ENCODE peak calls at places on chromosomes 6 and 20, in five cellular contexts. One of them, this sample, is unnamed.

GRCh38 chr20:63312268-63312667 is 19.3 kb downstream of the COL20A1 start:
- DNase-seq in left ventricle myocardium inferior: peak; percentile 8
- DNase-seq in hepatocyte: no peak
- DNase-seq in NT2/D1: no peak
- DNase-seq in upper lobe of right lung: no peak
- DNase-seq in this sample: no peak

GRCh38 chr6:151784441-151785214 is 22.9 kb upstream of the ESR1 start:
- DNase-seq in left ventricle myocardium inferior: no peak
- DNase-seq in hepatocyte: no peak
- DNase-seq in NT2/D1: no peak
- DNase-seq in upper lobe of right lung: no peak
- DNase-seq in this sample: no peak

GRCh38 chr6:127554435-127555006 is 22.5 kb upstream of the C6orf58 start:
- DNase-seq in left ventricle myocardium inferior: no peak
- DNase-seq in hepatocyte: peak; percentile 12
- DNase-seq in NT2/D1: no peak
- DNase-seq in upper lobe of right lung: no peak
- DNase-seq in this sample: no peak

GRCh38 chr6:107061125-107062020 is 33.4 kb downstream of the MTRES1 start:
- DNase-seq in left ventricle myocardium inferior: no peak
- DNase-seq in hepatocyte: no peak
- DNase-seq in NT2/D1: no peak
- DNase-seq in upper lobe of right lung: no peak
- DNase-seq in this sample: no peak

GRCh38 chr6:20946037-20946436 is 411.8 kb downstream of the CDKAL1 start:
- DNase-seq in left ventricle myocardium inferior: no peak
- DNase-seq in hepatocyte: no peak
- DNase-seq in NT2/D1: no peak
- DNase-seq in upper lobe of right lung: no peak
- DNase-seq in this sample: no peak

GRCh38 chr6:150417899-150418824 is 49.4 kb downstream of the IYD start:
- DNase-seq in left ventricle myocardium inferior: no peak
- DNase-seq in hepatocyte: peak; percentile 84
- DNase-seq in NT2/D1: no peak
- DNase-seq in upper lobe of right lung: no peak
- DNase-seq in this sample: no peak

GRCh38 chr6:104325341-104326172 is 534.2 kb downstream of the HACE1 start:
- DNase-seq in left ventricle myocardium inferior: no peak
- DNase-seq in hepatocyte: peak; percentile 51
- DNase-seq in NT2/D1: no peak
- DNase-seq in upper lobe of right lung: no peak
- DNase-seq in this sample: no peak

GRCh38 chr6:72425003-72425681 is 196.7 kb upstream of the KCNQ5 start:
- DNase-seq in left ventricle myocardium inferior: no peak
- DNase-seq in hepatocyte: no peak
- DNase-seq in NT2/D1: no peak
- DNase-seq in upper lobe of right lung: no peak
- DNase-seq in this sample: no peak

GRCh38 chr6:152378154-152378553 is 259.0 kb downstream of the SYNE1 start:
- DNase-seq in left ventricle myocardium inferior: no peak
- DNase-seq in hepatocyte: no peak
- DNase-seq in NT2/D1: no peak
- DNase-seq in upper lobe of right lung: no peak
- DNase-seq in this sample: no peak

GRCh38 chr6:47484616-47485015 is 7.0 kb downstream of the CD2AP start:
- DNase-seq in left ventricle myocardium inferior: no peak
- DNase-seq in hepatocyte: peak; percentile 16
- DNase-seq in NT2/D1: no peak
- DNase-seq in upper lobe of right lung: no peak
- DNase-seq in this sample: no peak

GRCh38 chr6:18307006-18307405 is 42.7 kb upstream of the DEK start:
- DNase-seq in left ventricle myocardium inferior: no peak
- DNase-seq in hepatocyte: no peak
- DNase-seq in NT2/D1: no peak
- DNase-seq in upper lobe of right lung: no peak
- DNase-seq in this sample: no peak

GRCh38 chr6:17278289-17279061 is 2.7 kb upstream of the RBM24 start:
- DNase-seq in left ventricle myocardium inferior: no peak
- DNase-seq in hepatocyte: no peak
- DNase-seq in NT2/D1: no peak
- DNase-seq in upper lobe of right lung: no peak
- DNase-seq in this sample: no peak

GRCh38 chr20:64111841-64112641 is 4.7 kb upstream of the NPBWR2 start:
- DNase-seq in left ventricle myocardium inferior: peak; percentile 7
- DNase-seq in hepatocyte: no peak
- DNase-seq in NT2/D1: no peak
- DNase-seq in upper lobe of right lung: peak; percentile 61
- DNase-seq in this sample: peak; percentile 33

GRCh38 chr6:108650781-108651180 is 90.1 kb downstream of the FOXO3 start:
- DNase-seq in left ventricle myocardium inferior: no peak
- DNase-seq in hepatocyte: no peak
- DNase-seq in NT2/D1: no peak
- DNase-seq in upper lobe of right lung: no peak
- DNase-seq in this sample: no peak

GRCh38 chr6:69022991-69023390 is 387.9 kb downstream of the ADGRB3 start:
- DNase-seq in left ventricle myocardium inferior: no peak
- DNase-seq in hepatocyte: no peak
- DNase-seq in NT2/D1: no peak
- DNase-seq in upper lobe of right lung: no peak
- DNase-seq in this sample: no peak

GRCh38 chr20:5164645-5165399 is 38.0 kb downstream of the CDS2 start:
- DNase-seq in left ventricle myocardium inferior: no peak
- DNase-seq in hepatocyte: no peak
- DNase-seq in NT2/D1: no peak
- DNase-seq in upper lobe of right lung: no peak
- DNase-seq in this sample: no peak

GRCh38 chr6:121879149-121879548 is 443.7 kb downstream of the GJA1 start:
- DNase-seq in left ventricle myocardium inferior: no peak
- DNase-seq in hepatocyte: no peak
- DNase-seq in NT2/D1: no peak
- DNase-seq in upper lobe of right lung: no peak
- DNase-seq in this sample: no peak

GRCh38 chr6:81767163-81768000 is 14.9 kb upstream of the TENT5A start:
- DNase-seq in left ventricle myocardium inferior: no peak
- DNase-seq in hepatocyte: no peak
- DNase-seq in NT2/D1: no peak
- DNase-seq in upper lobe of right lung: no peak
- DNase-seq in this sample: no peak

GRCh38 chr6:111642463-111643158 is 36.9 kb upstream of the TRAF3IP2 start:
- DNase-seq in left ventricle myocardium inferior: peak; percentile 65
- DNase-seq in hepatocyte: peak; percentile 74
- DNase-seq in NT2/D1: peak; percentile 28
- DNase-seq in upper lobe of right lung: peak; percentile 75
- DNase-seq in this sample: no peak

GRCh38 chr20:9989066-9989724 is 45.6 kb upstream of the ANKEF1 start:
- DNase-seq in left ventricle myocardium inferior: no peak
- DNase-seq in hepatocyte: no peak
- DNase-seq in NT2/D1: no peak
- DNase-seq in upper lobe of right lung: no peak
- DNase-seq in this sample: no peak

GRCh38 chr6:71043902-71044301 is 87.0 kb upstream of the B3GAT2 start:
- DNase-seq in left ventricle myocardium inferior: no peak
- DNase-seq in hepatocyte: no peak
- DNase-seq in NT2/D1: no peak
- DNase-seq in upper lobe of right lung: no peak
- DNase-seq in this sample: no peak

GRCh38 chr6:90290991-90291390 is 5.7 kb downstream of the BACH2 start:
- DNase-seq in left ventricle myocardium inferior: no peak
- DNase-seq in hepatocyte: no peak
- DNase-seq in NT2/D1: no peak
- DNase-seq in upper lobe of right lung: no peak
- DNase-seq in this sample: no peak

GRCh38 chr20:23147964-23148720 is 62.0 kb upstream of the CD93 start:
- DNase-seq in left ventricle myocardium inferior: no peak
- DNase-seq in hepatocyte: peak; percentile 63
- DNase-seq in NT2/D1: no peak
- DNase-seq in upper lobe of right lung: peak; percentile 71
- DNase-seq in this sample: peak; percentile 89

GRCh38 chr6:96702626-96703025 is 134.7 kb downstream of the GPR63 start:
- DNase-seq in left ventricle myocardium inferior: no peak
- DNase-seq in hepatocyte: no peak
- DNase-seq in NT2/D1: no peak
- DNase-seq in upper lobe of right lung: no peak
- DNase-seq in this sample: no peak

GRCh38 chr20:36149469-36149868 is 5.1 kb upstream of the EPB41L1 start:
- DNase-seq in left ventricle myocardium inferior: peak; percentile 77
- DNase-seq in hepatocyte: no peak
- DNase-seq in NT2/D1: no peak
- DNase-seq in upper lobe of right lung: no peak
- DNase-seq in this sample: peak; percentile 88

GRCh38 chr20:48846516-48847492 is 19.0 kb upstream of the PREX1 start:
- DNase-seq in left ventricle myocardium inferior: no peak
- DNase-seq in hepatocyte: no peak
- DNase-seq in NT2/D1: no peak
- DNase-seq in upper lobe of right lung: no peak
- DNase-seq in this sample: no peak

GRCh38 chr6:121666809-121667208 is 231.4 kb downstream of the GJA1 start:
- DNase-seq in left ventricle myocardium inferior: no peak
- DNase-seq in hepatocyte: peak; percentile 62
- DNase-seq in NT2/D1: no peak
- DNase-seq in upper lobe of right lung: no peak
- DNase-seq in this sample: no peak

DNA sequence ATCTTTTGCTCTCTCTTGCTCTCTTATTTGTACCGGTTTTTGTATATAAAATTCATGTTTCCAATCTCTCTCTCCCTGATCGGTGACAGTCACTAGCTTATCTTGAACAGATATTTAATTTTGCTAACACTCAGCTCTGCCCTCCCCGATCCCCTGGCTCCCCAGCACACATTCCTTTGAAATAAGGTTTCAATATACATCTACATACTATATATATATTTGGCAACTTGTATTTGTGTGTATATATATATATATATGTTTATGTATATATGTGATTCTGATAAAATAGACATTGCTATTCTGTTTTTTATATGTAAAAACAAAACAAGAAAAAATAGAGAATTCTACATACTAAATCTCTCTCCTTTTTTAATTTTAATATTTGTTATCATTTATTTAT is 15.9 kb downstream of the VEGFA start:
- DNase-seq in left ventricle myocardium inferior: no peak
- DNase-seq in hepatocyte: no peak
- DNase-seq in NT2/D1: no peak
- DNase-seq in upper lobe of right lung: no peak
- DNase-seq in this sample: no peak
- H3K36me3 ChIP-seq in left ventricle myocardium inferior: peaks cover 52% of the 10 kb centered on the region
- H3K36me3 ChIP-seq in hepatocyte: no peaks in the 10 kb centered on the region
- H3K36me3 ChIP-seq in NT2/D1: peaks cover 50% of the 10 kb centered on the region
- H3K36me3 ChIP-seq in upper lobe of right lung: peaks cover 45% of the 10 kb centered on the region
- H3K36me3 ChIP-seq in this sample: peaks cover 2% of the 10 kb centered on the region

DNA sequence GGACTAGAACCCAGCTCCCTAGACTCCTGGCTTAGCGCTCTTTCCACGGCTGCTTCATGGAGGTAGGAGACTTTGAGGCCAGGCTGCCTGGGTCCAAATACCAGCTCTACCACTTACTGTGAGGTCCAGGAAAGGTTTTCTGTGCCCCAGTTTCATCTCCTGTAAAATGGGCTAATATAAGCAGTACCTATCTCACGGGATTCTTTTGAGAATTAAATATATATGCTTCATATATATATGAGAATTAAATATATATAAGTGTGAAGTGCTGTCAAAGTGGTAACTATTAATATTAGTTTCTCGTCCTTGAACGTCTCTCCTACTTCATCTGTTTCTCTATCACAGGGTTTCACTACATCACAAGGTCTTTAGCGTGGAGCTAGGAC is 10.2 kb upstream of the LY6G5C start:
- DNase-seq in left ventricle myocardium inferior: no peak
- DNase-seq in hepatocyte: no peak
- DNase-seq in NT2/D1: no peak
- DNase-seq in upper lobe of right lung: no peak
- DNase-seq in this sample: no peak
- H3K36me3 ChIP-seq in left ventricle myocardium inferior: peaks cover 99% of the 10 kb centered on the region
- H3K36me3 ChIP-seq in hepatocyte: no peaks in the 10 kb centered on the region
- H3K36me3 ChIP-seq in NT2/D1: peaks cover 75% of the 10 kb centered on the region
- H3K36me3 ChIP-seq in upper lobe of right lung: peaks cover 100% of the 10 kb centered on the region
- H3K36me3 ChIP-seq in this sample: peaks cover 6% of the 10 kb centered on the region

GRCh38 chr20:32201296-32201976 is 6.1 kb downstream of the PLAGL2 start:
- DNase-seq in left ventricle myocardium inferior: no peak
- DNase-seq in hepatocyte: no peak
- DNase-seq in NT2/D1: no peak
- DNase-seq in upper lobe of right lung: no peak
- DNase-seq in this sample: no peak
- H3K36me3 ChIP-seq in left ventricle myocardium inferior: peaks cover 56% of the 10 kb centered on the region
- H3K36me3 ChIP-seq in hepatocyte: no peaks in the 10 kb centered on the region
- H3K36me3 ChIP-seq in NT2/D1: peaks cover 81% of the 10 kb centered on the region
- H3K36me3 ChIP-seq in upper lobe of right lung: peaks cover 54% of the 10 kb centered on the region
- H3K36me3 ChIP-seq in this sample: peaks cover 1% of the 10 kb centered on the region

GRCh38 chr6:30603961-30604360 is 13.1 kb downstream of the PPP1R10 start:
- DNase-seq in left ventricle myocardium inferior: no peak
- DNase-seq in hepatocyte: no peak
- DNase-seq in NT2/D1: no peak
- DNase-seq in upper lobe of right lung: no peak
- DNase-seq in this sample: no peak
- H3K36me3 ChIP-seq in left ventricle myocardium inferior: peaks cover 87% of the 10 kb centered on the region
- H3K36me3 ChIP-seq in hepatocyte: peaks cover 4% of the 10 kb centered on the region
- H3K36me3 ChIP-seq in NT2/D1: peaks cover 88% of the 10 kb centered on the region
- H3K36me3 ChIP-seq in upper lobe of right lung: peaks cover 86% of the 10 kb centered on the region
- H3K36me3 ChIP-seq in this sample: peaks cover 25% of the 10 kb centered on the region

GRCh38 chr6:35605600-35605999 is 83.1 kb downstream of the FKBP5 start:
- DNase-seq in left ventricle myocardium inferior: no peak
- DNase-seq in hepatocyte: no peak
- DNase-seq in NT2/D1: no peak
- DNase-seq in upper lobe of right lung: no peak
- DNase-seq in this sample: no peak

GRCh38 chr6:35607517-35608233 is 81.0 kb downstream of the FKBP5 start:
- DNase-seq in left ventricle myocardium inferior: no peak
- DNase-seq in hepatocyte: no peak
- DNase-seq in NT2/D1: no peak
- DNase-seq in upper lobe of right lung: no peak
- DNase-seq in this sample: no peak

GRCh38 chr6:35611235-35611634 is 77.5 kb downstream of the FKBP5 start:
- DNase-seq in left ventricle myocardium inferior: no peak
- DNase-seq in hepatocyte: peak; percentile 24
- DNase-seq in NT2/D1: no peak
- DNase-seq in upper lobe of right lung: no peak
- DNase-seq in this sample: no peak

GRCh38 chr6:35613762-35614161 is 75.0 kb downstream of the FKBP5 start:
- DNase-seq in left ventricle myocardium inferior: no peak
- DNase-seq in hepatocyte: no peak
- DNase-seq in NT2/D1: no peak
- DNase-seq in upper lobe of right lung: no peak
- DNase-seq in this sample: no peak

GRCh38 chr6:35610830-35611229 is 77.9 kb downstream of the FKBP5 start:
- DNase-seq in left ventricle myocardium inferior: no peak
- DNase-seq in hepatocyte: peak; percentile 23
- DNase-seq in NT2/D1: no peak
- DNase-seq in upper lobe of right lung: no peak
- DNase-seq in this sample: no peak
- H3K36me3 ChIP-seq in left ventricle myocardium inferior: peaks cover 88% of the 10 kb centered on the region
- H3K36me3 ChIP-seq in hepatocyte: no peaks in the 10 kb centered on the region
- H3K36me3 ChIP-seq in NT2/D1: no peaks in the 10 kb centered on the region
- H3K36me3 ChIP-seq in upper lobe of right lung: peaks cover 87% of the 10 kb centered on the region
- H3K36me3 ChIP-seq in this sample: peaks cover 3% of the 10 kb centered on the region

This sample was measured in aorta.